ENCODE peak calls at places on chromosomes 3 and 15, in ten cellular contexts. X is activated T-cell treated with anti-CD3 and anti-CD28 coated beads for 24 hours; R is DMS 273 treated with DMSO at 0.1 percent for 48 hours; P is amniotic stem cell; V is Peyer's patch; E is left cardiac atrium; K is activated CD8-positive, alpha-beta memory T cell treated with anti-CD3 and anti-CD28 coated beads, Interleukin-2, amount 10 ng/mL, durations not matched to agents 7 days and 5 days; I is GM20000; F is stimulated activated CD4-positive, alpha-beta T cell treated with anti-CD3 and anti-CD28 coated beads, Interleukin-12 subunit alpha, Interleukin-12 subunit beta, amount 100 ng/mL, for 4 hours; N is ovary. W is an unnamed sample.

GRCh38 chr3:5806192-5806591 is 618.7 kb downstream of the EDEM1 start:
- DNase-seq in X (no peak), R (no peak), P (no peak), V (no peak), E (no peak), K (no peak), I (no peak), F (no peak), N (no peak), W (no peak)

GRCh38 chr15:67821784-67822451 is 3.4 kb upstream of the SKOR1 start:
- DNase-seq in X (no peak), R (no peak), P (no peak), V (no peak), E (no peak), K (no peak), I (peak), F (no peak), N (no peak), W (no peak)

GRCh38 chr15:68051109-68051508 is 3.0 kb upstream of the PIAS1 start:
- DNase-seq in X (no peak), R (no peak), P (no peak), V (no peak), E (no peak), K (no peak), I (no peak), F (no peak), N (no peak), W (no peak)

GRCh38 chr15:65421360-65422215 is 1.2 kb downstream of the IGDCC4 start:
- DNase-seq in X (no peak), R (no peak), P (peak), V (peak), E (peak), K (peak), I (peak), F (no peak), N (peak), W (peak)

GRCh38 chr3:16203031-16203430 is 28.6 kb downstream of the GALNT15 start:
- DNase-seq in X (no peak), R (no peak), P (no peak), V (no peak), E (no peak), K (no peak), I (no peak), F (no peak), N (no peak), W (peak)

GRCh38 chr15:68542771-68543544 is 35.8 kb upstream of the CORO2B start:
- DNase-seq in X (no peak), R (no peak), P (peak), V (no peak), E (peak), K (no peak), I (no peak), F (no peak), N (peak), W (peak)

GRCh38 chr3:36764704-36765038 is 318 bp upstream of the DCLK3 start:
- DNase-seq in X (no peak), R (no peak), P (no peak), V (no peak), E (no peak), K (no peak), I (no peak), F (no peak), N (no peak), W (no peak)

GRCh38 chr15:25177955-25178801 is 223.4 kb downstream of the SNRPN start:
- DNase-seq in X (no peak), R (no peak), P (no peak), V (peak), E (peak), K (peak), I (no peak), F (no peak), N (peak), W (no peak)

GRCh38 chr3:40920041-40920440 is 279.3 kb upstream of the CTNNB1 start:
- DNase-seq in X (no peak), R (no peak), P (no peak), V (no peak), E (no peak), K (no peak), I (no peak), F (no peak), N (no peak), W (peak)

GRCh38 chr3:125443923-125444322 is 68.8 kb upstream of the ZNF148 start:
- DNase-seq in X (no peak), R (no peak), P (peak), V (no peak), E (no peak), K (no peak), I (no peak), F (no peak), N (no peak), W (no peak)

GRCh38 chr3:149657796-149658443 is at the start of gene WWTR1:
- DNase-seq in X (no peak), R (peak), P (peak), V (peak), E (peak), K (peak), I (peak), F (peak), N (peak), W (peak)

GRCh38 chr3:178059836-178060235 is 476.4 kb upstream of the KCNMB2 start:
- DNase-seq in X (no peak), R (no peak), P (no peak), V (no peak), E (no peak), K (no peak), I (no peak), F (no peak), N (no peak), W (no peak)

GRCh38 chr3:185729335-185729715 is 95.5 kb downstream of the IGF2BP2 start:
- DNase-seq in X (no peak), R (no peak), P (peak), V (no peak), E (no peak), K (no peak), I (no peak), F (no peak), N (no peak), W (peak)

GRCh38 chr15:35000511-35000910 is 12.4 kb upstream of the ZNF770 start:
- DNase-seq in X (no peak), R (peak), P (no peak), V (no peak), E (no peak), K (no peak), I (no peak), F (no peak), N (no peak), W (peak)

GRCh38 chr3:19901918-19902317 is 32.1 kb downstream of the EFHB start:
- DNase-seq in X (no peak), R (no peak), P (no peak), V (no peak), E (no peak), K (no peak), I (no peak), F (no peak), N (no peak), W (no peak)

GRCh38 chr15:44584162-44584749 is 47.3 kb downstream of the EIF3J start:
- DNase-seq in X (peak), R (no peak), P (no peak), V (peak), E (peak), K (peak), I (no peak), F (peak), N (no peak), W (peak)

GRCh38 chr15:77630956-77631789 is 1.5 kb downstream of the LINGO1 start:
- DNase-seq in X (no peak), R (no peak), P (no peak), V (no peak), E (no peak), K (no peak), I (peak), F (no peak), N (no peak), W (peak)

GRCh38 chr3:24830230-24831152 is 335.8 kb upstream of the THRB start:
- DNase-seq in X (no peak), R (no peak), P (no peak), V (no peak), E (peak), K (no peak), I (no peak), F (no peak), N (no peak), W (peak)

GRCh38 chr3:155815030-155815429 is 9.0 kb upstream of the C3orf33 start:
- DNase-seq in X (no peak), R (no peak), P (no peak), V (no peak), E (no peak), K (no peak), I (no peak), F (no peak), N (no peak), W (no peak)

GRCh38 chr3:153051427-153052095 is 110.5 kb upstream of the RAP2B start:
- DNase-seq in X (no peak), R (no peak), P (peak), V (no peak), E (no peak), K (no peak), I (no peak), F (no peak), N (no peak), W (peak)

GRCh38 chr3:188202358-188203138 is 48.6 kb downstream of the LPP start:
- DNase-seq in X (no peak), R (no peak), P (no peak), V (no peak), E (no peak), K (peak), I (no peak), F (no peak), N (no peak), W (no peak)

GRCh38 chr15:29698030-29698701 is 124.1 kb downstream of the TJP1 start:
- DNase-seq in X (no peak), R (no peak), P (no peak), V (no peak), E (no peak), K (no peak), I (no peak), F (no peak), N (no peak), W (peak)

GRCh38 chr15:77094397-77095030 is 23.6 kb upstream of the TSPAN3 start:
- DNase-seq in X (no peak), R (no peak), P (no peak), V (no peak), E (no peak), K (no peak), I (no peak), F (no peak), N (no peak), W (no peak)

GRCh38 chr15:48566669-48567068 is 78.8 kb downstream of the FBN1 start:
- DNase-seq in X (no peak), R (no peak), P (no peak), V (no peak), E (no peak), K (no peak), I (no peak), F (no peak), N (no peak), W (peak)